ENCODE peak calls at places on chromosomes 16 and 17, in six cellular contexts. I is cardiac fibroblast, F is K562, D is keratinocyte, N is heart left ventricle, U is A549. V is an unnamed sample.

GRCh38 chr16:88446061-88446460 is 7.0 kb upstream of the ZFPM1 start:
- DNase-seq in U (no peak), N (no peak), D (no peak), I (no peak), F (no peak), V (no peak)

GRCh38 chr17:7314719-7315569 is at the start of gene GPS2:
- DNase-seq in I (peak; percentile 80), N (peak; percentile 97), F (peak; percentile 78), U (peak; percentile 93), D (no peak), V (no peak)

GRCh38 chr16:86563489-86564345 is 2.9 kb upstream of the FOXC2 start:
- DNase-seq in I (peak; percentile 96), D (peak; percentile 58), U (peak; percentile 86), F (peak; percentile 89), N (peak; percentile 91), V (peak; percentile 86)

GRCh38 chr17:7184091-7184488 is 4.9 kb upstream of the ASGR1 start:
- DNase-seq in D (no peak), N (no peak), F (no peak), U (peak; percentile 51), I (no peak), V (no peak)

GRCh38 chr17:62653831-62654829 is 26.7 kb downstream of the MRC2 start:
- DNase-seq in D (no peak), F (peak; percentile 43), N (peak; percentile 90), U (no peak), I (peak; percentile 76), V (no peak)

GRCh38 chr16:30063893-30064745 is 1.4 kb upstream of the ALDOA start:
- DNase-seq in I (peak; percentile 39), N (peak; percentile 86), D (no peak), F (peak; percentile 75), U (peak; percentile 79), V (no peak)

GRCh38 chr17:82217120-82217529 is 4.5 kb upstream of the CCDC57 start:
- DNase-seq in N (peak; percentile 73), U (no peak), D (no peak), I (peak; percentile 56), F (no peak), V (no peak)

GRCh38 chr16:53714080-53715050 is 10.4 kb downstream of the FTO start:
- DNase-seq in I (peak; percentile 39), D (no peak), N (no peak), F (no peak), U (no peak), V (no peak)

GRCh38 chr16:23072769-23073549 is 76.3 kb downstream of the USP31 start:
- DNase-seq in U (peak; percentile 59), D (no peak), F (no peak), N (no peak), I (peak; percentile 62), V (peak; percentile 11)
- TF ChIP-seq CTCF in U (peak; percentile 5), D (no peak), F (no peak), N (no peak), I (no peak), V (no peak)

GRCh38 chr17:31489295-31490018 is 98.0 kb downstream of the RAB11FIP4 start:
- DNase-seq in I (no peak), F (peak; percentile 79), U (no peak), N (peak; percentile 33), D (peak; percentile 46), V (no peak)

GRCh38 chr17:31488264-31488981 is 96.9 kb downstream of the RAB11FIP4 start:
- DNase-seq in D (no peak), F (peak; percentile 44), I (no peak), U (no peak), N (peak; percentile 73), V (no peak)

GRCh38 chr17:31488982-31489294 is 97.5 kb downstream of the RAB11FIP4 start:
- DNase-seq in I (no peak), F (no peak), U (no peak), N (no peak), D (no peak), V (no peak)

GRCh38 chr17:31490991-31491793 is 99.7 kb downstream of the RAB11FIP4 start:
- DNase-seq in I (no peak), F (no peak), D (no peak), U (no peak), N (peak; percentile 46), V (no peak)

DNA sequence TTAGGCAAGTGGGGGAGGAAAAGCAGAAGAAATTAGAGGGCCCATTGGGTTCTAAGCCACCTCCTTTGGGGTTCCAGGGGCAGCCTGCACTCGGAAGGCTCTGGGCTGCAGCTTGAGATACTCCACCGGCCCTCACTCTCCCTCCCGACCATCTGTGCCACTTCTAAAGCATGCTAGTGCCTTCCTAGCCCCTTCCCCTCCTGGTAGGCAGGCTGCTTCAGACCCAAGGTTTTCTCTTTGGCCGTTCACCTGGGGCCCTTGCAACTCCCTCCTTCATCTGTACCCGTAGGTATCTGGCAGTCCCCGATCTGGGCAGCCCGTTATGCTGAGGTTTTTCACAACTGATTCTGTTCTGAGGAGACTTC is 98.5 kb downstream of the RAB11FIP4 start:
- DNase-seq in N (no peak), D (no peak), F (no peak), I (no peak), U (no peak), V (no peak)
- H3K4me3 ChIP-seq in N (no peak overlapping the region), D (no peak overlapping the region), F (no peak overlapping the region), I (no peak overlapping the region), U (no peak overlapping the region), V (no peak overlapping the region)

GRCh38 chr16:83908798-83909197 is 9.9 kb downstream of the MLYCD start:
- DNase-seq in F (no peak), D (no peak), N (no peak), I (no peak), U (no peak), V (no peak)

GRCh38 chr16:83911290-83911689 is 12.4 kb downstream of the MLYCD start:
- DNase-seq in N (no peak), D (no peak), F (no peak), U (no peak), I (no peak), V (no peak)

GRCh38 chr16:83907111-83907510 is 8.2 kb downstream of the MLYCD start:
- DNase-seq in N (no peak), D (no peak), U (no peak), I (no peak), F (no peak), V (no peak)

GRCh38 chr16:83906690-83907089 is 7.8 kb downstream of the MLYCD start:
- DNase-seq in N (no peak), I (peak; percentile 22), D (no peak), F (no peak), U (no peak), V (no peak)

DNA sequence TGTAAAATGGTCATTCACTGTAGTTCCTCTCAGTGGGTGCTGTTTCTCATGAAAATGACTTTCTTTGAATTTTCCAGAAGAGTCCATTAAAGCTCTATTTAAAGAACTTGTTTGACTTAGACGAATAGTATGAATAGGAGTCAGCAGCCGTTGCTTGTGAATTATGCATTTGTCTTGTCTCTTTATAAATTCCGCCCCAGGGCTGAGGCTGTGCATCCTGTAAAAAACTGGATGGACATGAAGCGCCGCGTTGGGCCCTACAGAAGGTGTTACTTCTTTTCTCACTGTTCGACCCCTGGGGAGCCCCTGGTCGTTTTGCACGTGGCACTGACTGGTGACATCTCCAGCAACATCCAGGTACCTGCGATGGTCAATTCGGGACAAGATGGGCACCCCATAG is 9.0 kb downstream of the MLYCD start:
- DNase-seq in F (no peak), D (no peak), I (no peak), N (no peak), U (no peak), V (no peak)
- TF ChIP-seq CTCF in F (no peak), D (no peak), I (no peak), N (no peak), U (no peak), V (no peak)

DNA sequence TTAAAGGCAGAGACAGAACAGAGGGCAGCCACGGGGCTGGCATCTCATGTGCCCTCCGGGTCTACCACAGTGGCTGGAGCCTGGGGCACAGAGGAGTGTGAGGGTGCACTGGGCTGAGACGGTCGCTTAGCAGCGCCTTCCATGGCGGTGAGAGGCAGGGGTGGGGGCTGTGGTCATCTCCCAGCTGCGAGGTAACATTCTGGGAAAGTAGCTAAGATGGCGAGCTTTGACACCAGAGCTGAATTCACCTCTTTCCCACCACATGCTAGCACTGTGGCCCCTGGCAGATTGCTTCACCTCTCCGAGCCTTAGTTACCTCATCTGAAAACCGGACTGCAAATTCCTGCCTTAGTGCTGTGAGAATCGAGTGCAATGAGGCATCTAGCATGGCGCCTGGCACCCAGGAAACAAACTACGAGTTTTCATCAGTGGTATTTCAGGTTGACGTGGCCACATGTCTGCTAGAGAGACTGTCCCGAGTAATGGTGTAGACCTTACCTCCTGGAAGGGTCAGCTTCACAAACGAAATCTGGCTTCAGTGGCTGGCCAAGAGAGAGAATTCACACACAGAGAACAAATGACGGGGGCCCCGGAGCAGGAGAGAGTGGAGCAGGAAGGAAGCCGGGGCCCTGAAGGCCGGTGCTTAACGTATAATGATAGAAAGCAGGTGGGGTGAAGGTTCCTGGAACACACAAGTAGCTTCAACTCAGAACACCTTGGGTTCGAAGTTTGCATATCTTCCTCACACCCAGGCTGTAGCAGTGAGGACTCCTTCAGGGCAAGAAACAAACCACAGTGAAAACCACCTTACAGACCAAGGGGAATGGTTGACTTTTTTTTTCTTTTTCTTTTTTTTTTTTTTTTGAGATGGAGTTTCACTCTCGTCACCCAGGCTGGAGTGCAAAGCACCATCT is 63.9 kb upstream of the RPH3AL start:
- DNase-seq in N (no peak), U (no peak), I (no peak), D (no peak), F (no peak), V (no peak)
- H3K4me3 ChIP-seq in N (no peak overlapping the region), U (no peak overlapping the region), I (no peak overlapping the region), D (no peak overlapping the region), F (no peak overlapping the region), V (no peak overlapping the region)

GRCh38 chr16:84504420-84505248 is at the start of gene MEAK7:
- DNase-seq in D (peak; percentile 96), I (peak; percentile 99), F (peak; percentile 100), U (peak; percentile 98), N (peak; percentile 99), V (peak; percentile 97)
- TF ChIP-seq CTCF in D (peak; percentile 17), I (no peak), F (peak; percentile 37), U (no peak), N (no peak), V (no peak)

DNA sequence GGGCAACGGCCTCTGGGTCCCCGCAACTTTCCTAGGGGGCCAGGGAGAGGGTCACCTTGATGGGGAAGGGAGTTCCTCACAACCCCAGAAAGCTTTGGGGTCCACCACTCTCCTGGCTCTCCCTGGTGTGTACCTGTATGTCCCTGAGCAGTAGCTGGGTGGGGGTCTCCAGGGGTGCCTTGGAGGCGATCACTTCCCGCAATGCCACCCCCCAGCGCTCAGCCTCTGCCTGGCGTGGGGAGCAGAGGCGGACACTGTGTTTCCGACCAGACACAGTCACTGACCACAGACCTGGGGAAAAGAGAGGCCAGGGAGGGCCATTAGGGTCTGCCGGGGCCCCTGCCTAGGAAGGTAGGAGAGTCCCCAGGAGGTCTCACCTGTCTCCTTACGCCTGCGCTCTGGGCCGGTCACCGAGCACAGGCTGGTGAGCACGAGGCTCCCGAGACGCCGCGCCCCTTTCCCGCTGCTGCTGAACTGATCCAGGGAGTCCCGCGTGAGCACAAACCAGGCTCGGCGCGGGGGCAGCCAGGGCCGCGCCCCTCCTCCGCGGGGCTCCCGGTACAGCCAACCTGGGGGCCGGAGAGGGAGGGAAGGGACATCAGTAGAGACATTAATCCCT is 3.4 kb downstream of the PLEKHH3 start:
- DNase-seq in D (no peak), I (no peak), N (peak; percentile 64), F (peak; percentile 51), U (no peak), V (no peak)
- H3K4me3 ChIP-seq in D (peak overlapping the region; percentile 93), I (peak overlapping the region; percentile 91), N (peak overlapping the region; percentile 97), F (no peak overlapping the region), U (no peak overlapping the region), V (peak overlapping the region; percentile 63)

GRCh38 chr16:74768239-74768638 is 6.4 kb downstream of the FA2H start:
- DNase-seq in F (no peak), D (no peak), U (no peak), N (no peak), I (no peak), V (no peak)
- TF ChIP-seq CTCF in F (no peak), D (no peak), U (no peak), N (no peak), I (no peak), V (no peak)